ENCODE peak calls at places on chromosomes 3 and 15, in five cellular contexts. J is transverse colon, D is WTC11, H is GM13977, A is cardiac fibroblast. O is an unnamed sample.

GRCh38 chr15:39478996-39479395 is 101.9 kb upstream of the THBS1 start:
- DNase-seq in J (no peak), D (no peak), H (no peak), A (no peak), O (no peak)

GRCh38 chr3:32310336-32310735 is 71.9 kb downstream of the CMTM8 start:
- DNase-seq in J (no peak), D (no peak), H (no peak), A (no peak), O (no peak)

GRCh38 chr3:162021206-162021605 is 524.6 kb downstream of the OTOL1 start:
- DNase-seq in J (no peak), D (no peak), H (no peak), A (peak), O (no peak)

GRCh38 chr15:65841121-65841930 is 28.0 kb upstream of the RAB11A start:
- DNase-seq in J (no peak), D (no peak), H (no peak), A (peak), O (no peak)

GRCh38 chr3:148816971-148817519 is 10.6 kb upstream of the CPB1 start:
- DNase-seq in J (no peak), D (no peak), H (no peak), A (no peak), O (no peak)

GRCh38 chr3:120496278-120496975 is 45.6 kb upstream of the FSTL1 start:
- DNase-seq in J (no peak), D (no peak), H (no peak), A (peak), O (no peak)

GRCh38 chr15:71437919-71438318 is 322.6 kb downstream of the THSD4 start:
- DNase-seq in J (no peak), D (no peak), H (no peak), A (no peak), O (no peak)

GRCh38 chr3:126551839-126552687 is 6.7 kb downstream of the C3orf22 start:
- DNase-seq in J (peak), D (no peak), H (no peak), A (no peak), O (no peak)

GRCh38 chr15:82828064-82828463 is 18.6 kb downstream of the WHAMM start:
- DNase-seq in J (no peak), D (no peak), H (no peak), A (peak), O (no peak)

GRCh38 chr3:23501201-23501824 is 298.2 kb downstream of the UBE2E2 start:
- DNase-seq in J (no peak), D (no peak), H (no peak), A (no peak), O (no peak)

GRCh38 chr3:10437995-10438901 is 67.1 kb downstream of the ATP2B2 start:
- DNase-seq in J (no peak), D (no peak), H (no peak), A (peak), O (peak)

GRCh38 chr15:31365655-31366127 is 39.1 kb downstream of the KLF13 start:
- DNase-seq in J (peak), D (peak), H (peak), A (peak), O (peak)

GRCh38 chr3:163878396-163878795 is 1199.9 kb downstream of the SI start:
- DNase-seq in J (no peak), D (no peak), H (no peak), A (no peak), O (no peak)

GRCh38 chr15:79960502-79961217 is 10.3 kb downstream of the BCL2A1 start:
- DNase-seq in J (no peak), D (no peak), H (no peak), A (peak), O (no peak)

GRCh38 chr15:40069178-40070165 is 30.5 kb upstream of the SRP14 start:
- DNase-seq in J (peak), D (peak), H (peak), A (peak), O (peak)

GRCh38 chr3:71010731-71011455 is 572.6 kb downstream of the FOXP1 start:
- DNase-seq in J (no peak), D (no peak), H (peak), A (no peak), O (no peak)

GRCh38 chr3:14921034-14921616 is 26.3 kb upstream of the NR2C2 start:
- DNase-seq in J (peak), D (peak), H (peak), A (peak), O (peak)

GRCh38 chr15:69279636-69280035 is 19.1 kb upstream of the PAQR5 start:
- DNase-seq in J (no peak), D (no peak), H (no peak), A (no peak), O (no peak)

GRCh38 chr3:192597511-192597910 is 129.8 kb downstream of the FGF12 start:
- DNase-seq in J (no peak), D (no peak), H (no peak), A (no peak), O (no peak)

GRCh38 chr15:58513681-58514336 is 82.0 kb downstream of the LIPC start:
- DNase-seq in J (no peak), D (no peak), H (no peak), A (no peak), O (no peak)

GRCh38 chr3:125123906-125124305 is 68.1 kb upstream of the HEG1 start:
- DNase-seq in J (no peak), D (no peak), H (no peak), A (peak), O (no peak)

GRCh38 chr3:191301017-191301416 is 28.2 kb upstream of the CCDC50 start:
- DNase-seq in J (no peak), D (no peak), H (peak), A (no peak), O (no peak)

GRCh38 chr3:78820497-78820896 is 947.3 kb downstream of the ROBO1 start:
- DNase-seq in J (no peak), D (no peak), H (no peak), A (no peak), O (no peak)

GRCh38 chr3:138578141-138578540 is 15.9 kb downstream of the CEP70 start:
- DNase-seq in J (no peak), D (no peak), H (no peak), A (no peak), O (no peak)

GRCh38 chr15:66775127-66776105 is 73.4 kb downstream of the SMAD6 start:
- DNase-seq in J (no peak), D (no peak), H (no peak), A (no peak), O (no peak)

GRCh38 chr3:24886511-24886910 is 391.9 kb upstream of the THRB start:
- DNase-seq in J (no peak), D (no peak), H (no peak), A (no peak), O (no peak)

GRCh38 chr3:173529062-173529711 is 131.6 kb downstream of the NLGN1 start:
- DNase-seq in J (no peak), D (peak), H (peak), A (peak), O (no peak)

GRCh38 chr3:141950572-141951493 is 74.4 kb downstream of the ATP1B3 start:
- DNase-seq in J (no peak), D (no peak), H (no peak), A (no peak), O (no peak)

GRCh38 chr15:70264014-70264492 is 166.3 kb upstream of the TLE3 start:
- DNase-seq in J (no peak), D (no peak), H (no peak), A (peak), O (peak)

GRCh38 chr15:41917767-41918430 is 24.0 kb upstream of the SPTBN5 start:
- DNase-seq in J (no peak), D (no peak), H (no peak), A (peak), O (no peak)

GRCh38 chr15:24886538-24886937 is 68.2 kb upstream of the SNRPN start:
- DNase-seq in J (no peak), D (no peak), H (no peak), A (no peak), O (no peak)

GRCh38 chr15:58616171-58616570 is 133.3 kb downstream of the ADAM10 start:
- DNase-seq in J (no peak), D (no peak), H (no peak), A (no peak), O (no peak)

GRCh38 chr3:140394488-140395133 is 283.3 kb upstream of the TRIM42 start:
- DNase-seq in J (no peak), D (no peak), H (no peak), A (no peak), O (no peak)

GRCh38 chr3:187737401-187738088 is 7.7 kb downstream of the BCL6 start:
- DNase-seq in J (peak), D (peak), H (no peak), A (peak), O (peak)

DNA sequence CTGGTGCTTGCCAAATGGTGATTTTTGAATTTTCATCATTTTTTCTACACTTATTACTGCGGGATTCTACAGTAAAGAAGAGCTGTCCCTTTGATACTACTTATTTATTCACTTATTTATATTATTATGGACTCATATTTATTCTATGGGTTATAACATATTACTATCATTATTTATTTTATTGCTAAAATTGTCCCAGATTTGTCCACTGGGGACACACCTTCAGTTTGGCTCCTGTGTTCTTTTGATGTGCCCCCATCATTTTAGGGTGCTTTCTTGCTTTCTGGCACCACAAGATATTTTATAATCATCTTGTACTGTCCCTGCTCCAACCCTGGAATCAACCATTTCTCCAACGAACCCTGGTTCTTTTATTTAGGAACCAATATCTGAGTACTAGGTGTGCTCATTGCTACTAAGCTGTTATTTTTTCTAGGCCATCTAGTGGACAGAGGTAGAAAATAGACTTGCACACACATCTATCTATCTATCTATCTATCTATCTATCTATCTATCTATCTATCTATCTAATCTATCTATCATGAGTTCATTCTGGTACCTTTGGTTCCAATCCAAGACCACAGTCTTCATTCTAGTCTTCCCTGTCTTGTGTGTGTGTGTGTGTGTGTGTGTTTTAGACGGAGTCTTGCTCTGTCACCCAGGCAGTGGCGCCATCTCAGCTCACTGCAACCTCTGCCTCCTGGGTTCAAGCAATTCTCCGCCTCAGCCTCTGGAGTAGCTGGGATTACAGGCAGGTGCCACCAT is 16.0 kb downstream of the SLC22A14 start:
- DNase-seq in J (no peak), D (no peak), H (no peak), A (peak), O (no peak)
- TF ChIP-seq CTCF in J (peak), D (peak), H (peak), A (peak), O (peak)

DNA sequence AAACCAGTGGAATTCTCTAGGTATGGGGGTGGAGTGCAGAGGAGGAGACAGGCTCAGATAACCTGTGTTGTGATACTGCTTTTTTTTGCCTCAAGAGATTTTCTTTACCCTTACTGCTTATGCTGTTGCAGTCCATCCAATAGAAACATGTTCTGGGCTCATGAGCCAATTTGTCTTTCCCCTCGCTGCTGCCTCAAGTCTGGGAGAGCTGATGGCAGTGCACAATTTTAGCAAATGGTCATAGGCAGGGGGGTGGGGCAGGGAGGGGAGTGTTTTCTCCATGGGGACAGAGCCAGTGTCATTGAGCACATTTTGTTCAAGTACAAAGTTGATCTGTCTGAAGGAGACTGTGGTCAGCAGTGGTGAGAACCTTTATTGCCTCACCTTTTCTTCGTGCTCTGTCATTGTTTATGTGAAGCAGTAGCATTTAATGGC is 134.9 kb downstream of the MBNL1 start:
- DNase-seq in J (peak), D (no peak), H (no peak), A (peak), O (peak)
- TF ChIP-seq CTCF in J (no peak), D (no peak), H (no peak), A (no peak), O (no peak)

GRCh38 chr3:19688767-19689166 is 245.2 kb downstream of the EFHB start:
- DNase-seq in J (no peak), D (no peak), H (no peak), A (no peak), O (no peak)
- TF ChIP-seq CTCF in J (no peak), D (peak), H (peak), A (no peak), O (no peak)

GRCh38 chr3:122263058-122263457 is 62.0 kb upstream of the CSTA start:
- DNase-seq in J (no peak), D (peak), H (no peak), A (no peak), O (no peak)

GRCh38 chr3:122269045-122269444 is 56.0 kb upstream of the CSTA start:
- DNase-seq in J (no peak), D (no peak), H (no peak), A (no peak), O (no peak)

GRCh38 chr3:122263974-122264588 is 61.0 kb upstream of the CSTA start:
- DNase-seq in J (no peak), D (no peak), H (no peak), A (no peak), O (no peak)

GRCh38 chr3:122268257-122269024 is 56.6 kb upstream of the CSTA start:
- DNase-seq in J (no peak), D (no peak), H (peak), A (no peak), O (no peak)

DNA sequence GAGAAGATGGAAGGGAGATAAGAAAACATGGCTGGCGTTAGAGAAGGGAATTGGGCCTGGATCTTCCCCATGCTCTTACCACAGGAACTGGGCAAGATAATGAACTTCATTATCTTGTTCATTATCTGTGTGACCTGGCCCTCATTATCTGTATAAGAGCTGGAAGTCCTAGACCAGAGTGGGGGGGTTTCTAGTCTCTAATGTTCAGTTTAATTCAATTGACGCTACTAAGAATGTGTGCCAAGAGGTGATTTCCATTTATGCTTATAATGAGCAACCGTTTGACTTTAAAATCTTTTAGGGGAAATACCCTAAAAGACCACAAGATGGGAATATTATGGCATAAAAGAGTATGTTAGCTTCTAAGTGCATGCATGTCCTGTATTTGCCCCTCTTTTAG is 59.1 kb upstream of the CSTA start:
- DNase-seq in J (no peak), D (no peak), H (no peak), A (no peak), O (no peak)
- TF ChIP-seq CTCF in J (no peak), D (no peak), H (no peak), A (no peak), O (no peak)

GRCh38 chr3:169931747-169932520 is 20.6 kb downstream of the SAMD7 start:
- DNase-seq in J (peak), D (no peak), H (peak), A (no peak), O (no peak)

DNA sequence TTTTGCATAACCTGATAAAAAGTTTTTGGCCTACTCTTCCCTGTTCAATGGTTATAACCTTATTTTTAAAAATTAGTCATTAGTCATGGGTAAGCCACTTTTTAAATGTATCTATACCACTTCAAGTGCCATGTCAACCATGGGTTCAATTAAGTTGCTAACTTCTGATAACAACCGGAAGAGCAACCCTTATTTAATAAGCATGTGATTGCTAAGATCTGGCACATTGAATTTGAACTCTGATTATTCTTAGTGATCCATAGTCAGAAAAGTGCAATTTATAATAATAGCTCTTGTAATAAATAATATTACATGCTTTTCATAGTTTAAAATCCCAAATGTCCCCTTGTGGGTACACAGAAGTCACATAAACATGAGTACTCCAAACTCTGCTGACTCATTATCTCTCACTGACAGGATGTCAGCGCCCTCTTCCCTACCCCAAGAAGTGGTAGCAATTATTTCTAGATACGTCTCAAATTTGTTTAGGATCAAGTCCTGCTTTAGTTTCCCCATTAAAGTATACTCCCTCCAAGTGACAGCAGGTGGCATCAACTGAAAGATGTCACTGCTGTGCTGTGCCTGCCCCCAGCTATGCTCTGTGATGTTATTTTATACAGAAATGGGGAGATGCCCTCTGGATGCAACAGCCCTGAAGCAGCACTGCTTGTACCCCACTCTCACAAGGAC is 18.6 kb downstream of the SAMD7 start:
- DNase-seq in J (no peak), D (no peak), H (peak), A (no peak), O (no peak)
- TF ChIP-seq CTCF in J (no peak), D (no peak), H (peak), A (no peak), O (no peak)

GRCh38 chr3:171972965-171973364 is 66.4 kb upstream of the FNDC3B start:
- DNase-seq in J (no peak), D (no peak), H (no peak), A (no peak), O (no peak)

GRCh38 chr3:171976526-171976925 is 62.9 kb upstream of the FNDC3B start:
- DNase-seq in J (no peak), D (no peak), H (no peak), A (peak), O (no peak)

GRCh38 chr3:171977860-171978259 is 61.5 kb upstream of the FNDC3B start:
- DNase-seq in J (no peak), D (no peak), H (no peak), A (peak), O (no peak)

GRCh38 chr3:171977426-171977825 is 62.0 kb upstream of the FNDC3B start:
- DNase-seq in J (no peak), D (no peak), H (no peak), A (no peak), O (no peak)

GRCh38 chr3:171974986-171975837 is 64.2 kb upstream of the FNDC3B start:
- DNase-seq in J (no peak), D (no peak), H (no peak), A (peak), O (no peak)
- TF ChIP-seq CTCF in J (no peak), D (no peak), H (no peak), A (no peak), O (no peak)

DNA sequence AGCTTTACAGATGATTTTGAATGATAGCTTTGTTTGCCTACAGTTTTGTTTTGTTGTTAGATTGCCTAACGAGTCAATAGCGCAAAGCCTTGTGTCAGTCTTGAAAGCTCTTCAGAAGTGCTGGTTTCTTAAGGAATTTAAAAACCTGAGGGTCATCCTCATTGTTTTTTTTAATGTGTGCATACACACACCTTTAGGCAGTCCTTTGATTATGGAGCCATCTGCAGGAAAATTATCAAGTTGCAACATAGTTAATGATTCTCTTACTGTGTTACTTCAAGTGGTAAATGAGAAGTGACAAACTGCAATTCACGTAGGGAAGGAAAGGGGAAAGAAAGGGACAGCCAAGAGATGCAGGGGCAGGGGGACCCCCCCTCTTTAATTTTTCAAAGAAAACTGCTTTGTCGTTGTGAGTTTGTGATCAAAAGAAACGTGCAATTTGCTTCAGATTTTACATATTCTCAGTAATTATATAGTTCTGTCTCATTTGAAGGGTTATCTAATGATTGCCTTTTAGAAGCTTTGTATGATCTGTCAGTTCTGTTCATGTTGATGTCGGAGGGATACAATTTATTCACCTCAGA is 162.4 kb upstream of the CGNL1 start:
- DNase-seq in J (no peak), D (no peak), H (peak), A (peak), O (no peak)
- TF ChIP-seq CTCF in J (peak), D (no peak), H (peak), A (peak), O (no peak)

DNA sequence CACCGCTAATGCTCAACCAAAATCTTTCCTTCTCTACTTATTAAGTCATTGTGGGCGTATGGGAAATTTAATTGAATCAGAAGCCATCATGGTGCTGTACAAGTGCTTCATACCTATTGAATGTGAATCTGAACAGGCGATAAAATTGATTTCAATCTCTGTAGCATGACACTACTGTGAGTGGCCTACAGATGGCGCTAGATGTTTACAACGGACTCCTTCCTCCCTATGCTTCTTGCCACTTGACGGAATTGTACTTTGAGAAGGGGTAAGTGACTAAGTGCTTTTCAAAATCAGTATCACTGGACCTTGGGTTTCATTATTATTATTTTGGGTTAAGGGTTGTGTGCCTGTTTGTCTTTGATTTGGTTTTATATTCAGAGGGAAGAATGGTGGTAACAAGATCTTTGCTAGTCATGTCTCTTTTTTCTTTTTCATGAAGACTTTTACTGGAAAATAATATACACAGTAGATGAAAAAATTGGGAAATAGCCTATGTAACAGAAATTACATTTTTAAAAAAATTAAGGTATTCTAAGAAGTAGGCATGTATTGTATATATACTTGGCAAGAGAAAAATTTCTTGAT is 35.4 kb downstream of the ACP3 start:
- DNase-seq in J (peak), D (peak), H (peak), A (peak), O (peak)
- TF ChIP-seq CTCF in J (peak), D (peak), H (peak), A (peak), O (peak)